ENCODE peak calls at places on chromosomes 13 and 19, in ten cellular contexts. X is NCI-H1436 treated with DMSO at 0.1 percent for 48 hours; L is WTC11; V is progenitor cell of endocrine pancreas; U is cardiac fibroblast; O is A172; C is activated CD8-positive, alpha-beta memory T cell treated with anti-CD3 and anti-CD28 coated beads for 1 hour; T is adipocyte; D is NAMALWA; F is activated gamma-delta T cell treated with anti-CD3 and anti-CD28 coated beads, Interleukin-2, amount 50 U/mL, for 16 hours. Z is an unnamed sample.

GRCh38 chr13:114079601-114080536 is 52.6 kb downstream of the RASA3 start:
- DNase-seq in X (no peak), L (peak; percentile 9), V (no peak), U (no peak), O (no peak), C (no peak), T (no peak), D (no peak), F (no peak), Z (no peak)

GRCh38 chr19:34269081-34269480 is 14.7 kb downstream of the GARRE1 start:
- DNase-seq in X (no peak), L (no peak), V (no peak), U (no peak), O (no peak), C (no peak), T (no peak), D (no peak), F (no peak), Z (no peak)

GRCh38 chr19:31214086-31214485 is 135.2 kb downstream of the TSHZ3 start:
- DNase-seq in X (no peak), L (no peak), V (no peak), U (peak; percentile 100), O (peak; percentile 100), C (peak; percentile 64), T (peak; percentile 98), D (no peak), F (peak; percentile 76), Z (no peak)

GRCh38 chr19:7554990-7555864 is 19.7 kb downstream of the PNPLA6 start:
- DNase-seq in X (no peak), L (peak; percentile 92), V (no peak), U (peak; percentile 9), O (no peak), C (no peak), T (peak; percentile 33), D (peak; percentile 33), F (no peak), Z (peak; percentile 21)

GRCh38 chr13:69857188-69857821 is 250.3 kb upstream of the ATXN8OS start:
- DNase-seq in X (peak; percentile 9), L (no peak), V (no peak), U (peak; percentile 57), O (peak; percentile 42), C (no peak), T (peak; percentile 53), D (peak; percentile 80), F (no peak), Z (peak; percentile 37)

GRCh38 chr19:19120308-19121156 is 17.7 kb downstream of the TMEM161A start:
- DNase-seq in X (no peak), L (peak; percentile 100), V (peak; percentile 59), U (peak; percentile 46), O (no peak), C (no peak), T (no peak), D (peak; percentile 70), F (no peak), Z (peak; percentile 95)

GRCh38 chr19:34229721-34230120 is 24.6 kb upstream of the GARRE1 start:
- DNase-seq in X (no peak), L (no peak), V (no peak), U (no peak), O (no peak), C (no peak), T (no peak), D (no peak), F (no peak), Z (no peak)

GRCh38 chr13:29174093-29174492 is 354.0 kb downstream of the MTUS2 start:
- DNase-seq in X (no peak), L (no peak), V (no peak), U (no peak), O (no peak), C (no peak), T (no peak), D (no peak), F (no peak), Z (no peak)

GRCh38 chr13:44368599-44369368 is 4.8 kb upstream of the SERP2 start:
- DNase-seq in X (no peak), L (no peak), V (no peak), U (no peak), O (no peak), C (no peak), T (no peak), D (no peak), F (no peak), Z (no peak)

GRCh38 chr13:27005976-27006518 is 165.6 kb downstream of the USP12 start:
- DNase-seq in X (no peak), L (no peak), V (no peak), U (no peak), O (no peak), C (no peak), T (no peak), D (no peak), F (no peak), Z (no peak)

GRCh38 chr19:14381689-14382474 is 638 bp downstream of the ADGRE5 start:
- DNase-seq in X (no peak), L (no peak), V (no peak), U (peak; percentile 70), O (peak; percentile 54), C (peak; percentile 66), T (no peak), D (peak; percentile 84), F (peak; percentile 54), Z (peak; percentile 53)

GRCh38 chr19:6126335-6126974 is 9.0 kb upstream of the ACSBG2 start:
- DNase-seq in X (peak; percentile 26), L (no peak), V (no peak), U (peak; percentile 81), O (peak; percentile 82), C (no peak), T (peak; percentile 41), D (peak; percentile 81), F (no peak), Z (peak; percentile 41)

GRCh38 chr13:110475550-110476219 is 85.8 kb downstream of the RAB20 start:
- DNase-seq in X (no peak), L (no peak), V (no peak), U (no peak), O (no peak), C (no peak), T (no peak), D (peak; percentile 20), F (no peak), Z (no peak)

GRCh38 chr13:19153782-19154450 is 27.7 kb downstream of the TUBA3C start:
- DNase-seq in X (no peak), L (no peak), V (no peak), U (no peak), O (no peak), C (no peak), T (no peak), D (peak; percentile 51), F (no peak), Z (no peak)

GRCh38 chr19:46065486-46065885 is 24.7 kb upstream of the IGFL4 start:
- DNase-seq in X (no peak), L (no peak), V (no peak), U (peak; percentile 55), O (peak; percentile 66), C (no peak), T (peak; percentile 39), D (no peak), F (no peak), Z (no peak)

GRCh38 chr19:28425431-28425931 is 787.5 kb downstream of the UQCRFS1 start:
- DNase-seq in X (no peak), L (no peak), V (no peak), U (peak; percentile 56), O (peak; percentile 73), C (no peak), T (no peak), D (no peak), F (no peak), Z (no peak)

GRCh38 chr13:73275163-73275562 is 216.4 kb downstream of the KLF5 start:
- DNase-seq in X (no peak), L (no peak), V (no peak), U (no peak), O (no peak), C (no peak), T (no peak), D (no peak), F (no peak), Z (no peak)

GRCh38 chr19:38266981-38267597 is 2.7 kb downstream of the SPINT2 start:
- DNase-seq in X (no peak), L (no peak), V (no peak), U (peak; percentile 52), O (peak; percentile 81), C (no peak), T (peak; percentile 44), D (no peak), F (no peak), Z (peak; percentile 55)

GRCh38 chr13:113637262-113638160 is 20.5 kb downstream of the ATP4B start:
- DNase-seq in X (no peak), L (peak; percentile 9), V (no peak), U (no peak), O (no peak), C (no peak), T (no peak), D (no peak), F (no peak), Z (no peak)